ENCODE peak calls at places on chromosomes 11 and 22, in five cellular contexts. U is choroid plexus epithelial cell, J is AG04450, R is AG04449, G is HCT116. X is an unnamed sample.

GRCh38 chr22:28143206-28143605 is 224.2 kb upstream of the PITPNB start:
- DNase-seq in G (no peak), J (no peak), U (no peak), R (no peak), X (no peak)

GRCh38 chr11:42819126-42819525 is 492.7 kb upstream of the API5 start:
- DNase-seq in J (no peak), R (no peak), G (no peak), U (no peak), X (no peak)

GRCh38 chr11:135022430-135022829 is 610.4 kb upstream of the B3GAT1 start:
- DNase-seq in G (no peak), U (no peak), J (no peak), R (no peak), X (no peak)

GRCh38 chr11:66880484-66881211 is 23.8 kb downstream of the LRFN4 start:
- DNase-seq in G (no peak), U (peak; percentile 59), J (no peak), R (no peak), X (no peak)

GRCh38 chr11:112388496-112388895 is 127.8 kb upstream of the PLET1 start:
- DNase-seq in U (no peak), J (no peak), G (no peak), R (no peak), X (no peak)

GRCh38 chr11:76768091-76769047 is 14.8 kb upstream of the TSKU start:
- DNase-seq in U (no peak), R (no peak), J (no peak), G (no peak), X (peak; percentile 38)

GRCh38 chr11:109222730-109223129 is 199.3 kb upstream of the C11orf87 start:
- DNase-seq in J (no peak), G (no peak), R (no peak), U (no peak), X (no peak)

GRCh38 chr11:19958218-19958617 is 202.1 kb downstream of the DBX1 start:
- DNase-seq in G (no peak), J (no peak), U (peak; percentile 46), R (no peak), X (no peak)

GRCh38 chr22:35509451-35509850 is 31.2 kb upstream of the RASD2 start:
- DNase-seq in G (no peak), U (no peak), R (no peak), J (no peak), X (no peak)

GRCh38 chr22:30712094-30712493 is 17.4 kb downstream of the OSBP2 start:
- DNase-seq in R (no peak), J (no peak), G (no peak), U (no peak), X (no peak)

GRCh38 chr11:127864861-127865260 is 722.5 kb downstream of the ETS1 start:
- DNase-seq in U (no peak), R (no peak), G (no peak), J (no peak), X (no peak)

GRCh38 chr11:102497061-102497460 is 33.5 kb downstream of the MMP7 start:
- DNase-seq in R (no peak), U (peak; percentile 54), J (no peak), G (no peak), X (peak; percentile 72)

GRCh38 chr11:120546312-120547205 is 35.0 kb downstream of the GRIK4 start:
- DNase-seq in G (peak; percentile 58), R (peak; percentile 90), U (peak; percentile 94), J (peak; percentile 90), X (peak; percentile 93)

GRCh38 chr22:44738347-44738715 is 14.0 kb upstream of the ARHGAP8 start:
- DNase-seq in J (no peak), G (no peak), R (no peak), U (peak; percentile 27), X (no peak)

GRCh38 chr11:102849319-102849718 is 5.9 kb upstream of the MMP3 start:
- DNase-seq in R (peak; percentile 36), G (no peak), U (peak; percentile 38), J (no peak), X (no peak)

GRCh38 chr11:16410479-16410878 is 54.1 kb upstream of the SOX6 start:
- DNase-seq in R (no peak), U (no peak), J (no peak), G (no peak), X (no peak)

GRCh38 chr22:47147572-47147971 is 385.1 kb downstream of the TBC1D22A start:
- DNase-seq in G (no peak), R (no peak), J (no peak), U (no peak), X (no peak)

GRCh38 chr11:77067776-77068460 is 1.1 kb downstream of the CAPN5 start:
- DNase-seq in G (no peak), R (no peak), U (no peak), J (no peak), X (no peak)

GRCh38 chr11:133950874-133951483 is 5.8 kb downstream of the IGSF9B start:
- DNase-seq in J (no peak), U (no peak), G (no peak), R (no peak), X (no peak)

GRCh38 chr11:128890543-128891409 is at the start of gene KCNJ5:
- DNase-seq in R (no peak), U (no peak), G (no peak), J (no peak), X (peak; percentile 67)

GRCh38 chr22:50730941-50731661 is 6.9 kb upstream of the ACR start:
- DNase-seq in U (no peak), G (no peak), J (no peak), R (no peak), X (no peak)

GRCh38 chr11:41446566-41446965 is 12.9 kb downstream of the LRRC4C start:
- DNase-seq in G (no peak), U (no peak), J (no peak), R (no peak), X (no peak)

GRCh38 chr22:38948181-38948940 is 9.0 kb upstream of the APOBEC3A start:
- DNase-seq in U (no peak), J (no peak), R (no peak), G (no peak), X (no peak)

DNA sequence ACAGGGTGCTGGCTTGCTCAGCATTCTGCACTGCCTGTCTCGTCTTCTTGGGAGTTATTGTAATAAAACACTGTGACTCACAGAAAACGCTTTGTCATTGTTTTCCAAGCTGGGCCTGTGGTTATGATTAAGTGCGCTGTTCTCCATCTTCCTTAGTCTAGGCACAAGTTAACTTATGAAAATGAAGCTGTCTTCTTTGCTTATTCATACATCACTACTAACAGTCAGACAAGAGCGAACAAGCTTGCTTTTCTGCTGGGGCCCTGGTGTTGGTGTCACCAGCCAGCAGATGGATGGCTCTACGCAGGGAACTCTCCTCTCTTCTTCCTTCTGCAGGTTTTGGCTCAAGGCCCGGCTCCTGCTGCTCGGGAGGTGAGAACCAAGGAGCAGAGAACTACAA is 380.1 kb upstream of the SYN3 start:
- DNase-seq in G (no peak), U (peak; percentile 77), R (peak; percentile 53), J (peak; percentile 36), X (peak; percentile 20)
- TF ChIP-seq CTCF in G (no peak), U (no peak), R (no peak), J (no peak), X (no peak)

DNA sequence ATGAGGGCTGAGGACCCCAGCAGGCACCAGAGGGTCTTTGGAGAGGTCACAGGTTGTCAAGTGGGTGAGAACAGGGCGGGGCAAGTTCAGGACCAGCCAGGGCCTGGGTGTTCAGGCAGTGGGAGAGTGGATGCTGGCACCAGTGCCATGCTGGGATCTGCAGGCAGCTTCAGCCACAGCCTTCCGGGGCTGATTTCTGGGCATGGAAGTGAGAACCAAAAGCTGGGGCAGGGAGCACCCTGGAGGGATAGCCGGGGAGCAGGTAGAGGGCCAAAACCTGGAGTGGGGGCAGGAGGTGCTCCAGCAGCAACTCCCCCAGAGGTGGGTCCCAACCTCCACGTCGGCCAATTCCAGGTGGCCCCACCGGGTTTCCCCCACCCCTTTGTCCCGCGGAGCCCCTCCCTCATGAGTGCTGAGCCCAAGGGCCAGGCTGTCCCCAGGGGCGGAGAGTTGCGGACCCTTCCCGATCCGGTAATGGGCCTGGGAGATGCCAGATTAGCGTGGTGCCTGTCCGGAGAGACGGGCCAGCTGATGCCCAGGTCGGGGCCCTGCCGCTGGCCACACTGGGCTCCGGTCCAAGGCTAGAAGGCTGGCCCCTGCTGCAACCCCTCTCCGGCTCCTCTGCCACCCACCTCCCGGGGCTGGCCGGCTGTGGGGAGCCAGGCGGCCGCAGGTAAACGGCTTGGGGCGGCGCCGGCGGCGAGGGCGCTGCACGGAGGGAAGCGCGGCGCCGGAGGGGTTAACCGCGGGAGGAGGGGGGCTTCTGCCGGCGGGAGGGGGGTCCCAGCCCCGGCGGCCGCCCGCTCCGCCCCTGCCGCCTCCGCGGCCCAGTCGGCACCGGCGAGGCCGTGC is at the start of gene KCNK4:
- DNase-seq in U (no peak), J (no peak), G (no peak), R (no peak), X (no peak)
- H3K4me3 ChIP-seq in U (no peak within 1 kb of the TSS), J (peak within 1 kb of the TSS; percentile 29), G (no peak within 1 kb of the TSS), R (peak within 1 kb of the TSS; percentile 29), X (peak within 1 kb of the TSS; percentile 20)

GRCh38 chr11:114395776-114396175 is 4.5 kb downstream of the C11orf71 start:
- DNase-seq in U (peak; percentile 30), J (no peak), G (peak; percentile 15), R (no peak), X (no peak)
- TF ChIP-seq CTCF in U (peak; percentile 70), J (peak; percentile 37), G (peak; percentile 57), R (peak; percentile 19), X (peak; percentile 42)

GRCh38 chr22:24494182-24494534 is 974 bp upstream of the UPB1 start:
- DNase-seq in G (no peak), U (no peak), J (no peak), R (no peak), X (no peak)
- H3K4me3 ChIP-seq in G (no peak overlapping the region), U (peak overlapping the region; percentile 39), J (no peak overlapping the region), R (peak overlapping the region; percentile 34), X (no peak overlapping the region)

DNA sequence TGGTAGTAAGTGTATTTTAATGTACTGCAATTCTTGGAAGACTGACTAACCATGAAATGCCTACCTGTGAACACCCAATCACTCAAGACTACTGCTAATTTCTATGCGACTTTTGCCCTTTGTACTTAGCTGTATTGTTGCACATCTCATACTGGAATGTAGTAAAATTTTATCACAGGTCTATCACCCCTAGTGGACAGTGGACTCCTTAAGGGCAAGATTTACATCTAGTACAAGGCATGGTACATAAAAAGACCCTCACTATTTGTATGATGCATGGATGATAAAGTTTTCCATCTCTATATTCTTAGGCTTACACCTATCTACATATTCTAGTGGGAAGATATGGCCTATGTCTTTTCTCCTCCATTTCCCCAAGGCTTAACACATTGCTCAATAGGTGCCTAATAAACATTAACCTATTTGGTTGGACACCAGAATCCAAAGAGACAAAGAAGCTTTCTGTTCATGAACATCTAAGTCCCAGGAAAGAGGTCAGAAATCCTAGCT is 26.1 kb downstream of the SERGEF start:
- DNase-seq in R (no peak), U (peak; percentile 10), J (no peak), G (no peak), X (no peak)
- TF ChIP-seq CTCF in R (no peak), U (no peak), J (peak; percentile 21), G (peak; percentile 29), X (peak; percentile 11)

DNA sequence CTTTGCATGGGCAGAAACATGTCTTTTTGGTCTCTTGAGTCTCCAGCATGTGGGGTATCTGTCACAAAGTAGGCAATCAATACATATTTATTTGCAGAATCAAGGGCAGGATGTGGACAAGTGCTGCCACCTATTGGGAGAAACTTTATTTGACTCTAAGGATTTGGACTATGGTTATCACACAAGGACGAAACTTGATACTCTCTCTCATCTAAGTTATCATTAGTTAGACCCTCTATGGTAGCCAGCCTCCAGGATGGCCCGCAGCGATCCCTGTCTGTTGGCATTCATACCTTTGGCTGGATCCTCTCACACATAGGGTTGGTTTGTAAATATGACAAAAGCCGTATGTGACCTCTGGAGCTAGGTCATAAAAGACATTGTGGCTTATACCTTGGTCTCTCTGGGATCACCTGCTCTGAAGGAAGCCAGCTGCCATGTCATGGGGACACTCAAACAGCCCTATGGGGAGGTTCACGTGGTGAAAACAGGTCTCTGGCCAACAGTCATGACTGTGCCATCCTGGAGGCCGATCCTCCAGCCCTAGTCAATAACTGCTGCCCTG is 1.1 kb upstream of the FBXO7 start:
- DNase-seq in U (peak; percentile 83), J (peak; percentile 44), R (no peak), G (peak; percentile 68), X (peak; percentile 86)
- H3K4me3 ChIP-seq in U (peak overlapping the region; percentile 2), J (peak overlapping the region; percentile 90), R (peak overlapping the region; percentile 89), G (peak overlapping the region; percentile 69), X (peak overlapping the region; percentile 70)